ENCODE peak calls at places on chromosomes 11 and 22, in ten cellular contexts. D is neural progenitor cell; M is CD4-positive, alpha-beta memory T cell; L is left lung; K is mesendoderm; J is uterus; Y is kidney; E is body of pancreas; G is tibial artery; F is fibroblast of lung. U is an unnamed sample. For H3K4me1, the result is how much of the 10 kb centered on the place peaks cover.

GRCh38 chr22:36769541-36769940 is 6.4 kb downstream of the IFT27 start:
- DNase-seq in D (no peak), M (no peak), L (peak), K (no peak), J (peak), Y (no peak), E (no peak), G (no peak), F (no peak), U (no peak)

GRCh38 chr22:17915188-17915587 is 109.2 kb downstream of the MICAL3 start:
- DNase-seq in D (no peak), M (no peak), L (no peak), K (no peak), J (peak), Y (no peak), E (no peak), G (no peak), F (no peak), U (no peak)

GRCh38 chr11:44997566-44997965 is 46.9 kb upstream of the TP53I11 start:
- DNase-seq in D (no peak), M (no peak), L (no peak), K (no peak), J (no peak), Y (no peak), E (no peak), G (no peak), F (no peak), U (peak)

GRCh38 chr11:19929655-19930054 is 217.0 kb downstream of the NAV2 start:
- DNase-seq in D (no peak), M (no peak), L (no peak), K (no peak), J (no peak), Y (no peak), E (no peak), G (no peak), F (peak), U (no peak)

GRCh38 chr11:71999360-71999759 is 651 bp downstream of the IL18BP start:
- DNase-seq in D (no peak), M (no peak), L (no peak), K (peak), J (peak), Y (peak), E (no peak), G (no peak), F (peak), U (no peak)

GRCh38 chr11:15826826-15827225 is 529.5 kb downstream of the SOX6 start:
- DNase-seq in D (peak), M (no peak), L (peak), K (peak), J (no peak), Y (no peak), E (no peak), G (no peak), F (no peak), U (peak)

GRCh38 chr11:45094958-45095690 is 51.3 kb upstream of the PRDM11 start:
- DNase-seq in D (no peak), M (no peak), L (no peak), K (no peak), J (no peak), Y (peak), E (no peak), G (no peak), F (no peak), U (no peak)

GRCh38 chr11:17102447-17102846 is 25.0 kb upstream of the RPS13 start:
- DNase-seq in D (no peak), M (no peak), L (no peak), K (no peak), J (no peak), Y (no peak), E (no peak), G (no peak), F (no peak), U (no peak)

GRCh38 chr11:110907629-110908028 is 195.4 kb upstream of the ARHGAP20 start:
- DNase-seq in D (no peak), M (peak), L (peak), K (no peak), J (no peak), Y (no peak), E (no peak), G (no peak), F (peak), U (peak)

GRCh38 chr22:46053563-46054090 is 76.7 kb upstream of the WNT7B start:
- DNase-seq in D (no peak), M (peak), L (peak), K (no peak), J (peak), Y (peak), E (peak), G (peak), F (peak), U (peak)

GRCh38 chr11:27705873-27706820 is 5.9 kb upstream of the BDNF start:
- DNase-seq in D (peak), M (no peak), L (no peak), K (peak), J (no peak), Y (no peak), E (peak), G (no peak), F (peak), U (peak)

GRCh38 chr11:19380375-19380774 is 139.6 kb upstream of the E2F8 start:
- DNase-seq in D (no peak), M (no peak), L (no peak), K (peak), J (no peak), Y (no peak), E (no peak), G (no peak), F (peak), U (peak)

GRCh38 chr11:2446590-2447252 is 1.9 kb downstream of the KCNQ1 start:
- DNase-seq in D (no peak), M (no peak), L (peak), K (no peak), J (no peak), Y (peak), E (no peak), G (no peak), F (no peak), U (no peak)

GRCh38 chr11:122198291-122198983 is 82.4 kb upstream of the BLID start:
- DNase-seq in D (no peak), M (no peak), L (no peak), K (no peak), J (no peak), Y (no peak), E (no peak), G (no peak), F (no peak), U (no peak)

GRCh38 chr11:65695459-65696241 is 16.4 kb upstream of the KAT5 start:
- DNase-seq in D (no peak), M (no peak), L (no peak), K (no peak), J (peak), Y (peak), E (peak), G (peak), F (no peak), U (peak)

GRCh38 chr11:57213282-57214086 is 23.6 kb downstream of the APLNR start:
- DNase-seq in D (peak), M (no peak), L (no peak), K (peak), J (no peak), Y (no peak), E (no peak), G (no peak), F (peak), U (no peak)

GRCh38 chr22:41762980-41763779 is 37.3 kb upstream of the CCDC134 start:
- DNase-seq in D (peak), M (peak), L (no peak), K (peak), J (no peak), Y (no peak), E (no peak), G (no peak), F (no peak), U (no peak)

GRCh38 chr11:77110836-77111235 is 8.2 kb downstream of the OMP start:
- DNase-seq in D (no peak), M (no peak), L (no peak), K (no peak), J (no peak), Y (no peak), E (no peak), G (no peak), F (no peak), U (no peak)

GRCh38 chr11:70746351-70746750 is 348.0 kb downstream of the CTTN start:
- DNase-seq in D (no peak), M (no peak), L (no peak), K (no peak), J (no peak), Y (no peak), E (no peak), G (no peak), F (no peak), U (no peak)

GRCh38 chr11:16356057-16356750 is at the start of gene SOX6:
- DNase-seq in D (peak), M (no peak), L (no peak), K (peak), J (no peak), Y (no peak), E (peak), G (no peak), F (peak), U (peak)

GRCh38 chr11:88538088-88538487 is 200.6 kb upstream of the CTSC start:
- DNase-seq in D (no peak), M (no peak), L (no peak), K (no peak), J (no peak), Y (no peak), E (no peak), G (no peak), F (peak), U (no peak)

GRCh38 chr22:20043997-20044342 is 23.1 kb downstream of the TANGO2 start:
- DNase-seq in D (no peak), M (no peak), L (no peak), K (no peak), J (no peak), Y (no peak), E (no peak), G (no peak), F (no peak), U (no peak)

GRCh38 chr11:65504671-65505433 is 6.0 kb downstream of the MALAT1 start:
- DNase-seq in D (no peak), M (peak), L (no peak), K (peak), J (no peak), Y (no peak), E (no peak), G (peak), F (peak), U (no peak)

GRCh38 chr22:43529954-43530863 is 118.4 kb downstream of the MPPED1 start:
- DNase-seq in D (no peak), M (no peak), L (peak), K (peak), J (no peak), Y (peak), E (no peak), G (peak), F (no peak), U (no peak)

GRCh38 chr22:22085702-22086500 is 103.3 kb upstream of the TOP3B start:
- DNase-seq in D (no peak), M (no peak), L (peak), K (no peak), J (no peak), Y (no peak), E (no peak), G (no peak), F (peak), U (no peak)

GRCh38 chr11:16924462-16924825 is 89.8 kb downstream of the PLEKHA7 start:
- DNase-seq in D (no peak), M (no peak), L (no peak), K (no peak), J (no peak), Y (no peak), E (no peak), G (no peak), F (no peak), U (no peak)

GRCh38 chr11:1815751-1816150 is 19.0 kb upstream of the SYT8 start:
- DNase-seq in D (no peak), M (no peak), L (no peak), K (no peak), J (no peak), Y (no peak), E (no peak), G (no peak), F (no peak), U (no peak)

GRCh38 chr22:43849731-43850130 is 12.6 kb downstream of the SULT4A1 start:
- DNase-seq in D (no peak), M (no peak), L (peak), K (no peak), J (no peak), Y (peak), E (no peak), G (peak), F (no peak), U (no peak)

GRCh38 chr11:19116315-19116970 is 525 bp upstream of the ZDHHC13 start:
- DNase-seq in D (peak), M (no peak), L (no peak), K (no peak), J (no peak), Y (no peak), E (no peak), G (no peak), F (no peak), U (peak)

GRCh38 chr11:88410636-88411035 is 73.1 kb upstream of the CTSC start:
- DNase-seq in D (no peak), M (no peak), L (no peak), K (no peak), J (no peak), Y (no peak), E (no peak), G (no peak), F (no peak), U (no peak)

GRCh38 chr22:49953027-49953679 is 7.4 kb upstream of the PIM3 start:
- DNase-seq in D (no peak), M (no peak), L (peak), K (no peak), J (no peak), Y (peak), E (peak), G (no peak), F (no peak), U (no peak)
- H3K4me1 ChIP-seq in D (under half), M (under half), L (half or more), K (under half), J (under half), Y (under half), E (half or more), G (under half), F (under half), U (half or more)

GRCh38 chr22:24164823-24165379 is 16.4 kb upstream of the SUSD2 start:
- DNase-seq in D (no peak), M (no peak), L (no peak), K (no peak), J (no peak), Y (no peak), E (no peak), G (no peak), F (no peak), U (no peak)
- H3K4me1 ChIP-seq in D (under half), M (under half), L (under half), K (under half), J (under half), Y (under half), E (under half), G (under half), F (under half), U (under half)

DNA sequence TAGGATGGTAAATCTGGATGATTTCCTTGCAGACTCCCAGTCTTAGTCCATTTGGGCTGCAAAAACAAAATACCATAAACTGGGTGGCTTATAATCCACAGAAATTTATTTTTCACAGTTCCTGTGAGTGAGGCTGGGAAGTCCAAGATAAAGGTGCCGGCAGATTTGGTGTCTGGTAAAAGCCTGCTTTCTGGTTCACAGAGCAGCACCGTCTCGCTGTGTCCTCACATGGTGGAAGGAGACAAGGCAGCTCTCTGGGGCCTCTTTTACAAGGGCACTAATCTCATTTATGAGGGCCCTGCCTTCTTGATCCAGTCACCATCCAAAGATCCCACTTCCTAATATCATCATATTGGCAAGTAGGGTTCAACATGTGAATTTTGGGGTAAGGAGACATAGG is 8.9 kb downstream of the USP47 start:
- DNase-seq in D (no peak), M (no peak), L (no peak), K (no peak), J (no peak), Y (no peak), E (no peak), G (no peak), F (no peak), U (no peak)
- H3K4me1 ChIP-seq in D (under half), M (half or more), L (half or more), K (under half), J (under half), Y (under half), E (half or more), G (under half), F (under half), U (under half)

GRCh38 chr11:63557548-63557947 is 5.6 kb downstream of the PLAAT2 start:
- DNase-seq in D (no peak), M (no peak), L (no peak), K (no peak), J (no peak), Y (no peak), E (no peak), G (no peak), F (no peak), U (no peak)

GRCh38 chr11:63556404-63556803 is 6.8 kb downstream of the PLAAT2 start:
- DNase-seq in D (no peak), M (no peak), L (no peak), K (no peak), J (no peak), Y (no peak), E (no peak), G (no peak), F (no peak), U (no peak)

GRCh38 chr11:63553759-63554158 is 9.4 kb downstream of the PLAAT2 start:
- DNase-seq in D (no peak), M (peak), L (no peak), K (no peak), J (no peak), Y (no peak), E (no peak), G (no peak), F (peak), U (no peak)

GRCh38 chr11:63552921-63553320 is 10.3 kb downstream of the PLAAT2 start:
- DNase-seq in D (no peak), M (no peak), L (no peak), K (no peak), J (no peak), Y (no peak), E (no peak), G (no peak), F (no peak), U (no peak)

DNA sequence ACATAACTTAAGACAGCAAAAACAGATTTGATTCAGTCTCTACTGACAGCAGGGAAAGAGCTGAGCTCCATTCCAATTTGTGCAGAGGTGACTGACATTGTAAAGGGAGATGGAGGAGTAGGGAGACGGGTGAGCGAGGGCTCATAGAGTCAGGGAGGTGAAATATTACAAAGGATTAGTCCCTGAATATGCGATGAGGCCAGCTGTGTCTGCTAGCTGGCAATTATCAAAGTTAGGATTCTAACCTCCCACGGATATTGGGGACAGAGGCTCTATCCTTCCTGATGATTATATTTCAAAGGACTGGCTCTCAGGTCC is 8.3 kb downstream of the PLAAT2 start:
- DNase-seq in D (no peak), M (no peak), L (no peak), K (no peak), J (no peak), Y (no peak), E (no peak), G (no peak), F (no peak), U (no peak)
- H3K4me1 ChIP-seq in D (under half), M (under half), L (under half), K (under half), J (under half), Y (under half), E (under half), G (under half), F (under half), U (under half)

DNA sequence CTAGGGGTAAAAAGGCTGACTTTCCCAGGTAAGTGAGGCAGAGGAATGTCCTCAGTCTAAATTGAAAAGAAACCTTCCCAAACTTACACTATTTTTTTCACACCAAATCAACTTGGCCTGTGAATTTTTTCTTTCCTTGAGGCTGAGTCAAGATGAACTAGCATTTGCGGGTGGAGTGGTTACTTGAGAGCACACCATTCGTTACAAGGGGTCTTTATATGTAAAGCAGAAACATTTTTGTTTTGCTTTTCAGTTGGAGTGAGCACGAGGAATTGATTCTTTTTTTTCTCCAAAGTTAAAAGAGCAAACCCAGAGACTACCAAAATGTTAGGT is 36.4 kb downstream of the MAML2 start:
- DNase-seq in D (no peak), M (no peak), L (no peak), K (peak), J (no peak), Y (no peak), E (no peak), G (no peak), F (no peak), U (no peak)
- H3K4me1 ChIP-seq in D (under half), M (under half), L (half or more), K (under half), J (under half), Y (under half), E (under half), G (under half), F (under half), U (under half)

GRCh38 chr11:67586568-67587250 is 3.1 kb downstream of the GSTP1 start:
- DNase-seq in D (no peak), M (no peak), L (no peak), K (no peak), J (no peak), Y (no peak), E (no peak), G (no peak), F (no peak), U (no peak)
- H3K4me1 ChIP-seq in D (under half), M (under half), L (half or more), K (under half), J (under half), Y (under half), E (under half), G (under half), F (under half), U (under half)

DNA sequence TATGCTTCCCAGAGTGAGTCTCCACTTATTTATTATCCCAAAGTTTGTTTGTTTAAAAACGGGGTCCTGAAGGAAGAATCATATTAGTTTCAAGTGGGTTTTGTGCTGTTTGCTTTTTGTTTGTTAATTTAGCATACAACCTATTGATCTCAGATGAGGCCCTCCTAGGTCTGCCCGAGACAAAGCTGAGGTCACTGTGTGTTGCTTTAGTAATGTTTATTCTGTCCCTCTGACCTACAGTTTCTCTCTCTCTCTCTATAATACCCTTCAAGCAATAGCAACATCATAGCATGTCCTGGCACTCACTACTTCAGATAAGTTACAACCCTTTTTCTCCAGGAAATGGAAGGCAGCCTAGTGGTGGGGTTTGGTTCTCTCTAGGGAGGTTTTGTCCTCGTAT is 63.4 kb downstream of the AMOTL1 start:
- DNase-seq in D (no peak), M (no peak), L (no peak), K (no peak), J (no peak), Y (no peak), E (no peak), G (no peak), F (no peak), U (no peak)
- H3K4me1 ChIP-seq in D (under half), M (under half), L (under half), K (under half), J (under half), Y (under half), E (under half), G (under half), F (under half), U (under half)

DNA sequence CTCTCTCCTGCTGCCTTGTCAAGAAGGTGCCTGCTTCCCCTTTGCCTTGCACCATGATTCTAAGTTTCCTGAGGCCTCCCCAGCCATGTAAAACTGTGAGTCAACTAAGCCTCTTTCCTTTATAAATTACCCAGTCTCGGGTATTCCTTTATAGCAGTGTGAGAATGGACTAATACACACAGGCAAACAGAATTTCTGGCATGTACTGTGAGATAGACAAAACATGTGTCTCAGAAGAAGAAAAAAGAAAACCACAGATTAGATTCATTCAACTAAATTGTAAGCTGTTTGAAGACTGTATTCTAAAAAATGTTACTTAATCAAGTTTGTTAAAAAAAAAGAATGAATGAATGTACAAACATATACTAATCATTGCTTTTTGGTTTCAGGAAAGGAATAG is 1.6 kb upstream of the MMP20 start:
- DNase-seq in D (no peak), M (no peak), L (no peak), K (no peak), J (no peak), Y (no peak), E (no peak), G (no peak), F (peak), U (no peak)
- H3K4me1 ChIP-seq in D (under half), M (under half), L (under half), K (under half), J (under half), Y (under half), E (under half), G (under half), F (under half), U (under half)

GRCh38 chr11:120376547-120377182 is 40.5 kb downstream of the ARHGEF12 start:
- DNase-seq in D (no peak), M (no peak), L (no peak), K (no peak), J (no peak), Y (no peak), E (no peak), G (no peak), F (no peak), U (no peak)
- H3K4me1 ChIP-seq in D (under half), M (under half), L (under half), K (under half), J (under half), Y (under half), E (under half), G (under half), F (under half), U (under half)